ENCODE peak calls at places on chromosomes 4 and X, in six cellular contexts. H, J, U, W, E and S are unnamed samples. For H3K4me1, the result is how much of the 10 kb centered on the place peaks cover.

GRCh38 chr4:154491341-154491679 is 289 bp downstream of the DCHS2 start:
- DNase-seq in H (no peak), J (no peak), U (peak), W (no peak), E (peak), S (no peak)

GRCh38 chr4:181443003-181443402 is 800.2 kb upstream of the TENM3 start:
- DNase-seq in H (no peak), J (no peak), U (no peak), W (no peak), E (no peak), S (no peak)

GRCh38 chrX:47384502-47384901 is 14.1 kb downstream of the ZNF157 start:
- DNase-seq in H (peak), J (peak), U (peak), W (peak), E (peak), S (peak)

GRCh38 chrX:127578395-127578794 is 473.8 kb downstream of the ACTRT1 start:
- DNase-seq in H (no peak), J (no peak), U (no peak), W (no peak), E (no peak), S (no peak)

GRCh38 chr4:139455187-139455586 is 1.3 kb downstream of the RAB33B start:
- DNase-seq in H (no peak), J (no peak), U (no peak), W (no peak), E (no peak), S (no peak)

GRCh38 chr4:25481648-25482047 is 104.6 kb downstream of the ANAPC4 start:
- DNase-seq in H (no peak), J (no peak), U (no peak), W (no peak), E (no peak), S (peak)

GRCh38 chr4:107473126-107473525 is 246.9 kb downstream of the PAPSS1 start:
- DNase-seq in H (no peak), J (no peak), U (no peak), W (no peak), E (no peak), S (no peak)

GRCh38 chr4:76178296-76178695 is 30.1 kb upstream of the NUP54 start:
- DNase-seq in H (no peak), J (no peak), U (no peak), W (no peak), E (peak), S (no peak)

GRCh38 chr4:150717952-150718351 is 136.0 kb downstream of the MAB21L2 start:
- DNase-seq in H (no peak), J (no peak), U (no peak), W (no peak), E (no peak), S (no peak)

GRCh38 chr4:27270435-27270834 is 409.8 kb downstream of the STIM2 start:
- DNase-seq in H (no peak), J (no peak), U (no peak), W (no peak), E (no peak), S (no peak)

GRCh38 chrX:131816551-131817136 is 206.5 kb upstream of the STK26 start:
- DNase-seq in H (peak), J (no peak), U (no peak), W (no peak), E (peak), S (no peak)
- H3K27ac ChIP-seq in H (peak), J (peak), U (no peak), W (no peak), E (peak), S (no peak)

GRCh38 chr4:39353478-39354177 is 12.5 kb downstream of the RFC1 start:
- DNase-seq in H (no peak), J (no peak), U (peak), W (no peak), E (peak), S (no peak)
- H3K4me1 ChIP-seq in H (under half), J (under half), U (under half), W (under half), E (under half), S (under half)

DNA sequence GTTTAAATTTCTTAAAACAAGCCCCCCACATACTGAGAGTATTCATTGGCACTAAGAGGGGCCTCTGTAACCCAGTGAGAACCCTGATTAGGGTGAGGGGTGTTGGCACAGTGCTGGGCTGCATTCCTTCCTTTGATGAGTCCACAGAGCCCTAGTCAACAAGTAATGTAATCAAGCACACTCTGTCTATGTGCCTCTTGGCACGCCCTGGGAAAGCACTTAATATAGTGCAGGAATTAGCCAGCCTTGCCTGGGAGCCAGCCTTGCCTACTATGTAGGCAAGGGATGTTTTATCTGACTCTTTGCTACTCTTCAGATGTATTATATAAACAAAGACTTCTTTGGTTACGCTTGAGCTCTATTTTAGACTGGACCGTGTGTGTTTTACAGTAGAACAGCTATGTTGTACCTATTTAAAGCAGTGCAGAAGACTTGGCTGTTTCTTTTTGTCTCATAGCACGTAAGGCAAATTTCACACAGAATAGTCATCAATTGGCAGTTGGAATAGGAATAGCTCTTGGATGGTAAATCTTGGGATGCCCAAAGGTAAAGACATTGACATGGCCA is 64.3 kb downstream of the FRAS1 start:
- DNase-seq in H (no peak), J (no peak), U (no peak), W (no peak), E (no peak), S (no peak)
- H3K27ac ChIP-seq in H (no peak), J (no peak), U (no peak), W (no peak), E (no peak), S (no peak)

GRCh38 chrX:45757272-45757671 is 556.6 kb upstream of the DIPK2B start:
- DNase-seq in H (no peak), J (no peak), U (no peak), W (no peak), E (peak), S (no peak)
- H3K4me1 ChIP-seq in H (under half), J (under half), U (under half), W (under half), E (half or more), S (under half)

GRCh38 chr4:789571-790465 is 36.1 kb downstream of the CPLX1 start:
- DNase-seq in H (no peak), J (peak), U (no peak), W (no peak), E (no peak), S (no peak)
- H3K27ac ChIP-seq in H (peak), J (no peak), U (no peak), W (no peak), E (no peak), S (no peak)

DNA sequence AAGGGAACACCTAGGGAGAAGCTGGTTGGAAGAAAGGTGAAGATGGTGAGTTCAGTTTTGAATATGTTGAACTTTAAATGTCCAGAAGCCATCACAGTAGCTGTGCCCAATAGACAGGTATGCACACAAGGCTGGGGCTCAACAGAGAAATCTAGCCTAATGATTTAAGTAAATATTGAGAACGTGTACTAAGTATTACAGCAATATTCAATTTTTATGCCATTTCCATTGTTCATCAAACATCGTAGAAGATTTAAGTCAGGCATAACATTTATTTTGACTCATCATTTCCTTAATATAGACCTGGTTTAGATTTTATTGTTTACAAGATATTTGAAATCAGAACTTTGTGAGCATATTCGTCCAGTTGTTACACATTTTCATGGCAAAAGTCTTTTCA is 116.4 kb downstream of the HPGD start:
- DNase-seq in H (no peak), J (no peak), U (no peak), W (no peak), E (no peak), S (no peak)
- H3K4me1 ChIP-seq in H (under half), J (under half), U (under half), W (under half), E (under half), S (under half)

GRCh38 chr4:136725286-136726081 is 806.8 kb downstream of the PCDH18 start:
- DNase-seq in H (no peak), J (no peak), U (peak), W (no peak), E (no peak), S (no peak)
- H3K27ac ChIP-seq in H (no peak), J (no peak), U (no peak), W (no peak), E (no peak), S (no peak)